ENCODE peak calls at places on chromosome 20, in ten cellular contexts. T is GM23338; Y is cardiac fibroblast; J is cardiac muscle cell; R is GM03348; W is GOT3; E is CD4-positive, CD25-positive, alpha-beta regulatory T cell; M is NCI-H748 treated with DMSO at 0.1 percent for 48 hours; H is GM23248; X is epithelial cell of prostate. D is an unnamed sample.

GRCh38 chr20:4488407-4489339 is 233.0 kb upstream of the PRND start:
- DNase-seq in T (no peak), Y (peak; percentile 77), J (peak; percentile 20), R (peak; percentile 47), W (peak; percentile 32), E (no peak), M (no peak), H (peak; percentile 94), X (peak; percentile 45), D (no peak)

GRCh38 chr20:34680586-34680985 is 3.7 kb upstream of the PIGU start:
- DNase-seq in T (no peak), Y (peak; percentile 21), J (peak; percentile 34), R (no peak), W (no peak), E (no peak), M (no peak), H (peak; percentile 29), X (no peak), D (no peak)

GRCh38 chr20:1813101-1813529 is 82.1 kb upstream of the SIRPA start:
- DNase-seq in T (no peak), Y (peak; percentile 90), J (peak; percentile 80), R (peak; percentile 81), W (peak; percentile 34), E (no peak), M (no peak), H (peak; percentile 93), X (no peak), D (no peak)

GRCh38 chr20:56788041-56788670 is 159.1 kb downstream of the TFAP2C start:
- DNase-seq in T (no peak), Y (peak; percentile 83), J (peak; percentile 98), R (peak; percentile 88), W (peak; percentile 38), E (no peak), M (no peak), H (peak; percentile 95), X (peak; percentile 93), D (no peak)

GRCh38 chr20:46123482-46124245 is 5.5 kb downstream of the CD40 start:
- DNase-seq in T (no peak), Y (no peak), J (no peak), R (no peak), W (no peak), E (no peak), M (no peak), H (no peak), X (no peak), D (no peak)

GRCh38 chr20:3613821-3614440 is 49.3 kb downstream of the GFRA4 start:
- DNase-seq in T (no peak), Y (no peak), J (no peak), R (peak; percentile 71), W (no peak), E (no peak), M (no peak), H (peak; percentile 56), X (no peak), D (no peak)

GRCh38 chr20:36128463-36129176 is 25.9 kb upstream of the EPB41L1 start:
- DNase-seq in T (no peak), Y (peak; percentile 91), J (peak; percentile 49), R (peak; percentile 85), W (peak; percentile 89), E (no peak), M (no peak), H (peak; percentile 95), X (no peak), D (no peak)

GRCh38 chr20:46348231-46348803 is 40.0 kb upstream of the CDH22 start:
- DNase-seq in T (peak; percentile 79), Y (peak; percentile 19), J (peak; percentile 67), R (peak; percentile 48), W (no peak), E (no peak), M (no peak), H (peak; percentile 66), X (no peak), D (no peak)

GRCh38 chr20:45011108-45011526 is 44.8 kb downstream of the STK4 start:
- DNase-seq in T (peak; percentile 83), Y (peak; percentile 82), J (peak; percentile 86), R (peak; percentile 65), W (no peak), E (peak; percentile 6), M (peak; percentile 2), H (peak; percentile 83), X (no peak), D (peak; percentile 25)

GRCh38 chr20:21184810-21185209 is 58.9 kb downstream of the KIZ start:
- DNase-seq in T (no peak), Y (peak; percentile 55), J (peak; percentile 81), R (no peak), W (no peak), E (no peak), M (no peak), H (peak; percentile 24), X (peak; percentile 44), D (no peak)

GRCh38 chr20:51456511-51457280 is 85.8 kb downstream of the NFATC2 start:
- DNase-seq in T (peak; percentile 35), Y (peak; percentile 97), J (peak; percentile 98), R (peak; percentile 97), W (peak; percentile 97), E (no peak), M (no peak), H (peak; percentile 97), X (peak; percentile 75), D (no peak)

GRCh38 chr20:13149371-13149770 is 71.7 kb upstream of the ISM1 start:
- DNase-seq in T (no peak), Y (no peak), J (no peak), R (no peak), W (no peak), E (no peak), M (no peak), H (peak; percentile 44), X (no peak), D (no peak)

GRCh38 chr20:43752561-43753301 is 25.9 kb upstream of the GTSF1L start:
- DNase-seq in T (no peak), Y (peak; percentile 94), J (peak; percentile 94), R (peak; percentile 81), W (no peak), E (no peak), M (no peak), H (peak; percentile 87), X (no peak), D (no peak)

GRCh38 chr20:375265-375889 is 5.2 kb upstream of the TRIB3 start:
- DNase-seq in T (no peak), Y (no peak), J (no peak), R (no peak), W (no peak), E (no peak), M (no peak), H (no peak), X (no peak), D (no peak)

GRCh38 chr20:62420846-62421715 is 6.3 kb downstream of the RBBP8NL start:
- DNase-seq in T (no peak), Y (no peak), J (no peak), R (no peak), W (no peak), E (no peak), M (no peak), H (no peak), X (no peak), D (no peak)

GRCh38 chr20:329851-330232 is 4.5 kb downstream of the SOX12 start:
- DNase-seq in T (peak; percentile 15), Y (no peak), J (no peak), R (no peak), W (no peak), E (no peak), M (peak; percentile 39), H (no peak), X (no peak), D (no peak)

GRCh38 chr20:21503345-21503744 is 10.5 kb downstream of the NKX2-2 start:
- DNase-seq in T (no peak), Y (peak; percentile 41), J (peak; percentile 37), R (no peak), W (no peak), E (no peak), M (no peak), H (peak; percentile 60), X (peak; percentile 39), D (no peak)

GRCh38 chr20:64102647-64103354 is 4.6 kb downstream of the NPBWR2 start:
- DNase-seq in T (peak; percentile 84), Y (no peak), J (no peak), R (no peak), W (no peak), E (no peak), M (peak; percentile 23), H (no peak), X (no peak), D (peak; percentile 82)

GRCh38 chr20:50510706-50511401 is 671 bp downstream of the PTPN1 start:
- DNase-seq in T (peak; percentile 16), Y (no peak), J (no peak), R (no peak), W (no peak), E (no peak), M (no peak), H (peak; percentile 41), X (no peak), D (no peak)

GRCh38 chr20:59820204-59821041 is 113.0 kb downstream of the SYCP2 start:
- DNase-seq in T (no peak), Y (no peak), J (no peak), R (no peak), W (no peak), E (no peak), M (peak; percentile 61), H (peak; percentile 15), X (peak; percentile 24), D (no peak)

GRCh38 chr20:5835870-5836269 is 85.7 kb downstream of the SHLD1 start:
- DNase-seq in T (no peak), Y (peak; percentile 71), J (peak; percentile 59), R (peak; percentile 41), W (no peak), E (no peak), M (no peak), H (peak; percentile 66), X (no peak), D (no peak)

GRCh38 chr20:10433623-10434466 is at the start of gene MKKS:
- DNase-seq in T (peak; percentile 90), Y (peak; percentile 94), J (peak; percentile 95), R (peak; percentile 95), W (peak; percentile 86), E (peak; percentile 79), M (peak; percentile 82), H (peak; percentile 98), X (peak; percentile 64), D (peak; percentile 88)

GRCh38 chr20:23995905-23996666 is 7.5 kb upstream of the GGTLC1 start:
- DNase-seq in T (peak; percentile 57), Y (peak; percentile 54), J (peak; percentile 52), R (peak; percentile 53), W (no peak), E (peak; percentile 31), M (peak; percentile 30), H (peak; percentile 65), X (no peak), D (peak; percentile 25)

GRCh38 chr20:44442298-44443070 is 33.2 kb upstream of the TTPAL start:
- DNase-seq in T (no peak), Y (no peak), J (no peak), R (peak; percentile 36), W (no peak), E (no peak), M (no peak), H (peak; percentile 10), X (no peak), D (no peak)

GRCh38 chr20:57746201-57746600 is 36.4 kb upstream of the PMEPA1 start:
- DNase-seq in T (no peak), Y (no peak), J (no peak), R (no peak), W (no peak), E (no peak), M (no peak), H (no peak), X (no peak), D (no peak)

GRCh38 chr20:22795897-22796296 is 211.5 kb upstream of the FOXA2 start:
- DNase-seq in T (no peak), Y (peak; percentile 99), J (peak; percentile 98), R (peak; percentile 67), W (no peak), E (no peak), M (no peak), H (peak; percentile 89), X (no peak), D (no peak)

GRCh38 chr20:4324611-4325238 is 309.4 kb upstream of the RNF24 start:
- DNase-seq in T (no peak), Y (no peak), J (no peak), R (no peak), W (no peak), E (no peak), M (no peak), H (no peak), X (no peak), D (no peak)

GRCh38 chr20:17725094-17725835 is 25.5 kb downstream of the BANF2 start:
- DNase-seq in T (no peak), Y (no peak), J (no peak), R (no peak), W (no peak), E (no peak), M (no peak), H (no peak), X (no peak), D (peak; percentile 40)